ENCODE peak calls at places on chromosome 7, in five cellular contexts. U is colonic mucosa, C is BE2C, N is cardiac muscle cell, A is AG04449. K is an unnamed sample.

GRCh38 chr7:44196450-44196872 is 4.3 kb upstream of the YKT6 start:
- DNase-seq in U (peak), C (peak), N (peak), A (no peak), K (no peak)

GRCh38 chr7:94384315-94384714 is 10.4 kb upstream of the COL1A2 start:
- DNase-seq in U (no peak), C (no peak), N (no peak), A (no peak), K (no peak)

GRCh38 chr7:82080254-82080924 is 310.5 kb upstream of the HGF start:
- DNase-seq in U (no peak), C (no peak), N (no peak), A (no peak), K (no peak)

GRCh38 chr7:96346291-96346953 is 24.5 kb upstream of the SLC25A13 start:
- DNase-seq in U (no peak), C (no peak), N (no peak), A (no peak), K (no peak)

GRCh38 chr7:156993021-156993924 is 17.2 kb downstream of the MNX1 start:
- DNase-seq in U (peak), C (no peak), N (peak), A (no peak), K (no peak)

GRCh38 chr7:140726304-140726703 is 29.8 kb downstream of the NDUFB2 start:
- DNase-seq in U (no peak), C (no peak), N (peak), A (no peak), K (no peak)

GRCh38 chr7:92506363-92506762 is 22.0 kb downstream of the PEX1 start:
- DNase-seq in U (no peak), C (no peak), N (no peak), A (no peak), K (no peak)

GRCh38 chr7:8436965-8437364 is 3.6 kb downstream of the NXPH1 start:
- DNase-seq in U (peak), C (peak), N (peak), A (no peak), K (no peak)

GRCh38 chr7:2811476-2812118 is 32.5 kb downstream of the GNA12 start:
- DNase-seq in U (no peak), C (no peak), N (peak), A (no peak), K (no peak)

GRCh38 chr7:45967591-45968157 is 46.6 kb upstream of the IGFBP3 start:
- DNase-seq in U (no peak), C (no peak), N (no peak), A (no peak), K (no peak)

GRCh38 chr7:32905175-32905662 is 13.7 kb upstream of the KBTBD2 start:
- DNase-seq in U (peak), C (peak), N (peak), A (no peak), K (peak)

GRCh38 chr7:19106308-19107141 is 10.9 kb downstream of the TWIST1 start:
- DNase-seq in U (no peak), C (peak), N (peak), A (no peak), K (no peak)

GRCh38 chr7:12028508-12028907 is 182.6 kb upstream of the TMEM106B start:
- DNase-seq in U (no peak), C (no peak), N (peak), A (no peak), K (no peak)

GRCh38 chr7:134901389-134902020 is 84.8 kb upstream of the AGBL3 start:
- DNase-seq in U (no peak), C (no peak), N (no peak), A (no peak), K (no peak)

GRCh38 chr7:78149787-78150186 is 351.2 kb downstream of the PHTF2 start:
- DNase-seq in U (no peak), C (no peak), N (peak), A (peak), K (peak)

GRCh38 chr7:125136755-125137547 is 207.3 kb upstream of the POT1 start:
- DNase-seq in U (no peak), C (no peak), N (peak), A (no peak), K (no peak)

GRCh38 chr7:75565129-75565528 is 73.0 kb downstream of the SPDYE5 start:
- DNase-seq in U (no peak), C (no peak), N (peak), A (peak), K (peak)

GRCh38 chr7:36280840-36281812 is 108.5 kb upstream of the ANLN start:
- DNase-seq in U (peak), C (peak), N (peak), A (peak), K (no peak)

GRCh38 chr7:3168869-3169268 is 125.2 kb upstream of the CARD11 start:
- DNase-seq in U (no peak), C (no peak), N (no peak), A (no peak), K (no peak)

GRCh38 chr7:55488804-55489340 is 83.4 kb downstream of the VOPP1 start:
- DNase-seq in U (no peak), C (peak), N (no peak), A (no peak), K (no peak)

GRCh38 chr7:158024881-158025280 is 562.7 kb downstream of the PTPRN2 start:
- DNase-seq in U (no peak), C (no peak), N (no peak), A (no peak), K (no peak)

GRCh38 chr7:158103378-158103777 is 484.2 kb downstream of the PTPRN2 start:
- DNase-seq in U (no peak), C (no peak), N (no peak), A (no peak), K (no peak)

GRCh38 chr7:75992083-75992755 is 2.2 kb downstream of the TMEM120A start:
- DNase-seq in U (no peak), C (no peak), N (no peak), A (no peak), K (no peak)

GRCh38 chr7:41116817-41117216 is 586.1 kb downstream of the INHBA start:
- DNase-seq in U (no peak), C (no peak), N (no peak), A (no peak), K (no peak)

GRCh38 chr7:125033506-125033905 is 103.9 kb upstream of the POT1 start:
- DNase-seq in U (no peak), C (no peak), N (no peak), A (no peak), K (no peak)

GRCh38 chr7:77995717-77996116 is 197.1 kb downstream of the PHTF2 start:
- DNase-seq in U (no peak), C (no peak), N (no peak), A (no peak), K (no peak)

GRCh38 chr7:45236666-45237065 is 79.1 kb downstream of the RAMP3 start:
- DNase-seq in U (no peak), C (no peak), N (no peak), A (peak), K (no peak)

GRCh38 chr7:78499283-78499682 is 700.7 kb downstream of the PHTF2 start:
- DNase-seq in U (no peak), C (no peak), N (no peak), A (no peak), K (no peak)

GRCh38 chr7:120273476-120273975 is 551 bp downstream of the KCND2 start:
- DNase-seq in U (no peak), C (peak), N (peak), A (no peak), K (no peak)

GRCh38 chr7:37510043-37510634 is 61.5 kb upstream of the ELMO1 start:
- DNase-seq in U (no peak), C (no peak), N (peak), A (no peak), K (no peak)

GRCh38 chr7:50152486-50152885 is 59.4 kb upstream of the ZPBP start:
- DNase-seq in U (no peak), C (no peak), N (no peak), A (no peak), K (no peak)

GRCh38 chr7:30887464-30887872 is 24.2 kb upstream of the AQP1 start:
- DNase-seq in U (no peak), C (no peak), N (no peak), A (no peak), K (no peak)

GRCh38 chr7:18119985-18120384 is 92.3 kb upstream of the PRPS1L1 start:
- DNase-seq in U (no peak), C (no peak), N (peak), A (no peak), K (no peak)

GRCh38 chr7:45089314-45089891 is 634 bp upstream of the NACAD start:
- DNase-seq in U (peak), C (peak), N (peak), A (no peak), K (no peak)

GRCh38 chr7:108164342-108164741 is 34.2 kb upstream of the LAMB4 start:
- DNase-seq in U (no peak), C (no peak), N (no peak), A (no peak), K (no peak)

GRCh38 chr7:108166687-108167086 is 36.5 kb upstream of the LAMB4 start:
- DNase-seq in U (no peak), C (no peak), N (no peak), A (no peak), K (no peak)

GRCh38 chr7:108165726-108166125 is 35.6 kb upstream of the LAMB4 start:
- DNase-seq in U (no peak), C (no peak), N (peak), A (no peak), K (no peak)

GRCh38 chr7:108167460-108167859 is 37.3 kb upstream of the LAMB4 start:
- DNase-seq in U (no peak), C (no peak), N (peak), A (no peak), K (no peak)

DNA sequence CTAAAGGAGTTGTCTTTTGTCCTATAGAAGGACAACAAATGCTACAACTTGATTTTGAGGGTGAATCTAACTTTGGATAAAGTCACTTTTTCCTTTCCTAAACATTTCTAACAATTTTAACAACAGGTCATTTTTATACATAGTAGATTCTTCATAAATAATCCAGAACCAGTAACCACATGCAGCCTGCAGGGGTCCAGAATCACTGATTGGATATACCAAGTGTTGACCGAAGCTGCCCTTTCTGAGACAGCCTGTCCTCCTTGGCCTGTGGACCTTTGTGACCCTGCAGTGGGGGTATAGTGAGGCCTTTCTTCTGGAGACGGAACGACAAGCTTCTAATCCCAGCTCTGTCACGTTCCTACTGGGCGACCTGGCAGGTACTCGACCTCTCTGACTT is 34.8 kb upstream of the LAMB4 start:
- DNase-seq in U (no peak), C (no peak), N (no peak), A (no peak), K (no peak)
- TF ChIP-seq CTCF in U (no peak), C (peak), N (no peak), A (no peak), K (no peak)

GRCh38 chr7:131625817-131626372 is 69.5 kb upstream of the PODXL start:
- DNase-seq in U (no peak), C (no peak), N (peak), A (peak), K (no peak)
- TF ChIP-seq CTCF in U (no peak), C (no peak), N (no peak), A (no peak), K (no peak)

DNA sequence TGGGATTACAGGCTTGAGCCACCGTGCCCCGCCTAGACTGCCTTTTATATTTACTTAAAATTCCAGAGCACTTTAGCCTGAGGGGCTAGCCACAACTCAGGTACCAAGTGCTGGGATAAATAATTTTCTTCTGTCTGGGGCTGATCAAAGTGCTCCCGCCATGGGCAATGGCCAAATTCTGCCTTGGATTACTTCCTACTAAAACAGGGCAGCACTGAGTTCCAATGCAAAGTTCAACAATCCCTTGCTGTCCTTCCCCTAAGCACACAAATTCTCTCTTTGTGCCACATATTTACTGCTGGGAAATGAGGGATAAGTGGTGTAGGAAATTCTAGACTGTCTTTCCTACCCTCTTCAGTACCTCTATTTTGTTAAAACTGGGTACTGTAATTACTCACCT is 34.4 kb upstream of the ZNF92 start:
- DNase-seq in U (no peak), C (no peak), N (no peak), A (no peak), K (no peak)
- TF ChIP-seq CTCF in U (no peak), C (no peak), N (no peak), A (no peak), K (no peak)

DNA sequence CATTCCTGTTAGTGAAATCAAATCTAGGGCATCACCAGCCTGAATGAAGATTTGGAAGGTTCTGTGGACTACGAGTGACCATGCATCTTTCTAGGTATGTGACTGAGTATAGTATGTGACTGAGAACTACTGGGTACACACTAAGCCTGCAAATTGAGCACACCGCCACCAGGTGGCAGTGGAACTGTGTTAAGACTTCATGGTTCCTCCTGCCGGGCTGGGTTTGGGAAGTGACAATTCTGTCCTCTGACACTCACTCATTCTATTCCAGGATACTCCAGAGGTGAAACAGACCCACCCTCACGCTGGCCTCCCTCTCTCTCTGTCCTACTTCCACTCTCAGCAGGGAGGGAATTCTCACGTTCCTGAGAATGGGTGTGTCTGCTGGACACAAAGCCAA is 84.0 kb upstream of the TMEM248 start:
- DNase-seq in U (peak), C (peak), N (peak), A (no peak), K (no peak)
- TF ChIP-seq CTCF in U (no peak), C (peak), N (peak), A (peak), K (peak)

DNA sequence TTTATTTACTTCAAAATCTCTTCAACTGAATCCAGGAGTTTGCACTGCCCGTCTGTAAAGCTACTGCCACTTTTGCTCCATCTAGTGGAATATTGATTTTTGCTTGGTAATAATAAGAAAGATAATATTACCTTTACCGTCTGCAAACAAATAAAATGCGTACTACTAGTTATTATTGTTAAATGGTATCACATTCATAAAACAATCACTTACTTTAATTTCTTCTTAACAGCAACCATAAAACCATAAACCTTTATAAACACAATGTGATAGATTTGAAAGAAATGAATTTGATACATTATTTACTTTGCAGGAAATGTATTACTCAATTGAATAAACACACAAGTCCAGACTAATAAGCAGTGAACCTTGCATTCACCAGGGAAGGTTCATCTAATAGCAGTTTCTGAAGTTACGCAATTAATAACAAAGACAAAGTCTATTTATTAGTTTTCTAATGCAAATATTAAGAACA is 6.4 kb downstream of the AGMO start:
- DNase-seq in U (no peak), C (no peak), N (peak), A (no peak), K (no peak)
- TF ChIP-seq CTCF in U (no peak), C (peak), N (peak), A (no peak), K (peak)

DNA sequence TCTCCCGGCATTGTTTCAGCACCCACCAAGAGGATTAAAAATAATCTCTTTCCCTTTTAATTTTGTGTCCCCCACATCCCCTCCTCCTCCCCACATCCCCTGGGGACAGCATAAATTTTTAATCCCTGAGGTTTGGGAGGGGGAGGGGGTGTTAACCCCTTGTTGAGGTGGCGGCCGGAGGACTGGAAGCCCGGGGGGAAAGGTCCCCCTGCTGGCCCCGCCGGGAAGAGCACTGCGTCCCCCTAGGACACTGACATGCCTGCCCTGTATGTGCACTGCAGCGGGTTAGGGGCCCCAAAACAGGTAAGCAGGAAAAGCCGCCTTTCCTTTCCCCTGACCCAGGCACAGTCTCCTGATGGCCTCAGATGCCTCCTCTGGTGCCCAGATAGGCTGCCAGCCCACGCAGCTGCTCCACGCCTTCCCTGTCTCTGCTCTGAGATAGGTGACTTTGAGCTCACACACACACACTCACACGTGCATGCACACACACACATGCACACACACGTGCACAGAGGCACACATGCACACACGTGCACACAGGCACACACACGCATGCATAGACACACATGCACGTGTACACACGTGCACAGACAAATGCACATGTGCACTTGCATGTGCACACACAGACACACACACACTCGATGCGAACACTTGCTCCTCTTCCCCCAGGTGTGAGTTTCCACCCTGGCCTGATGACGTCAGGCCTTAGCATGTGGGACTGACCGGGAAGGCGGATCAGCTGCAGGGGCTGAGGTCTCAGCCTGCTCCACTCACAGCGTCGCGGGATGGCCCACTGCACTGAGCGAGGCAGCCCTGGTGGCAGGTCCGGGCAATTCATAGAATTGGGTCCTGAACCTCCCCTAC is 12.3 kb downstream of the CNPY1 start:
- DNase-seq in U (no peak), C (peak), N (peak), A (no peak), K (no peak)
- TF ChIP-seq CTCF in U (peak), C (peak), N (peak), A (peak), K (peak)

DNA sequence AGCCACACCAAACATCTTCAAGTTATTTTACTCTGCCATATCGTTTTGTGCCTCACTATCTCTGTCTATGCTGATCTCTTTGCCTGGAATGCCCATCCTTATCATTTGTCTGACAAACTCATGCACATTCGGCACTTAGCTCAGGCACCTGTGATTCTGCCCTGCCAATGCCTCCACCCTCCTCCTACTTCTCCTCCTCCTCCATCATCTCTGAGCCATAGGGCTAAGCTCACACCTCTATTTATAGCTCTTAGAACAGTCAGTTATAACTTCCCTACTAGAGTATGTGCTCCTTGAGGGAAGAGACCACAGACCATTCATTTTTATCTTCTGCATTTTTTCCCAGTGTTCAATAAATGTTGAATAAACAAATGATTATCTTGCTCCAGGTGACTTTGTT is 51.2 kb upstream of the CDK13 start:
- DNase-seq in U (no peak), C (no peak), N (no peak), A (no peak), K (no peak)
- TF ChIP-seq CTCF in U (no peak), C (no peak), N (no peak), A (no peak), K (no peak)

K was measured in AG09319.